ENCODE peak calls at places on chromosomes 4 and X, in six cellular contexts. One of them, this sample, is unnamed.
A peak's percentile ranks its signal among the peaks of the same experiment; 100 is the strongest.

GRCh38 chr4:155419266-155419665 is 42.5 kb upstream of the MAP9 start:
- DNase-seq in amygdala: no peak
- DNase-seq in neural crest cell: no peak
- DNase-seq in cardiac muscle cell: peak; percentile 60
- DNase-seq in activated effector memory CD4-positive, alpha-beta T cell treated with Interleukin-2 at 50 U/mL for 16 hours: no peak
- DNase-seq in GM13976: no peak
- DNase-seq in this sample: no peak

GRCh38 chr4:31417051-31417450 is 696.9 kb downstream of the PCDH7 start:
- DNase-seq in amygdala: no peak
- DNase-seq in neural crest cell: no peak
- DNase-seq in cardiac muscle cell: no peak
- DNase-seq in activated effector memory CD4-positive, alpha-beta T cell treated with Interleukin-2 at 50 U/mL for 16 hours: no peak
- DNase-seq in GM13976: no peak
- DNase-seq in this sample: no peak

GRCh38 chr4:89586864-89587263 is 250.1 kb downstream of the SNCA start:
- DNase-seq in amygdala: no peak
- DNase-seq in neural crest cell: no peak
- DNase-seq in cardiac muscle cell: peak; percentile 45
- DNase-seq in activated effector memory CD4-positive, alpha-beta T cell treated with Interleukin-2 at 50 U/mL for 16 hours: no peak
- DNase-seq in GM13976: no peak
- DNase-seq in this sample: no peak

GRCh38 chr4:143424276-143424675 is 87.6 kb downstream of the GAB1 start:
- DNase-seq in amygdala: no peak
- DNase-seq in neural crest cell: no peak
- DNase-seq in cardiac muscle cell: no peak
- DNase-seq in activated effector memory CD4-positive, alpha-beta T cell treated with Interleukin-2 at 50 U/mL for 16 hours: no peak
- DNase-seq in GM13976: no peak
- DNase-seq in this sample: no peak

GRCh38 chrX:106874075-106874474 is 29.1 kb downstream of the RIPPLY1 start:
- DNase-seq in amygdala: no peak
- DNase-seq in neural crest cell: no peak
- DNase-seq in cardiac muscle cell: peak; percentile 32
- DNase-seq in activated effector memory CD4-positive, alpha-beta T cell treated with Interleukin-2 at 50 U/mL for 16 hours: no peak
- DNase-seq in GM13976: peak; percentile 9
- DNase-seq in this sample: no peak

GRCh38 chr4:72031868-72032619 is at the start of gene NPFFR2:
- DNase-seq in amygdala: no peak
- DNase-seq in neural crest cell: peak; percentile 45
- DNase-seq in cardiac muscle cell: peak; percentile 25
- DNase-seq in activated effector memory CD4-positive, alpha-beta T cell treated with Interleukin-2 at 50 U/mL for 16 hours: no peak
- DNase-seq in GM13976: peak; percentile 13
- DNase-seq in this sample: peak; percentile 81

GRCh38 chr4:180923476-180923875 is 1319.7 kb upstream of the TENM3 start:
- DNase-seq in amygdala: no peak
- DNase-seq in neural crest cell: no peak
- DNase-seq in cardiac muscle cell: no peak
- DNase-seq in activated effector memory CD4-positive, alpha-beta T cell treated with Interleukin-2 at 50 U/mL for 16 hours: no peak
- DNase-seq in GM13976: no peak
- DNase-seq in this sample: no peak

GRCh38 chr4:26780524-26780923 is 80.1 kb upstream of the STIM2 start:
- DNase-seq in amygdala: no peak
- DNase-seq in neural crest cell: no peak
- DNase-seq in cardiac muscle cell: peak; percentile 35
- DNase-seq in activated effector memory CD4-positive, alpha-beta T cell treated with Interleukin-2 at 50 U/mL for 16 hours: no peak
- DNase-seq in GM13976: no peak
- DNase-seq in this sample: no peak

GRCh38 chrX:124401696-124402095 is 55.3 kb downstream of the SH2D1A start:
- DNase-seq in amygdala: no peak
- DNase-seq in neural crest cell: no peak
- DNase-seq in cardiac muscle cell: no peak
- DNase-seq in activated effector memory CD4-positive, alpha-beta T cell treated with Interleukin-2 at 50 U/mL for 16 hours: no peak
- DNase-seq in GM13976: no peak
- DNase-seq in this sample: no peak

GRCh38 chr4:158816953-158817352 is 48.1 kb downstream of the FNIP2 start:
- DNase-seq in amygdala: no peak
- DNase-seq in neural crest cell: no peak
- DNase-seq in cardiac muscle cell: no peak
- DNase-seq in activated effector memory CD4-positive, alpha-beta T cell treated with Interleukin-2 at 50 U/mL for 16 hours: no peak
- DNase-seq in GM13976: no peak
- DNase-seq in this sample: no peak

GRCh38 chrX:69203367-69204037 is 38.2 kb upstream of the PJA1 start:
- DNase-seq in amygdala: no peak
- DNase-seq in neural crest cell: no peak
- DNase-seq in cardiac muscle cell: no peak
- DNase-seq in activated effector memory CD4-positive, alpha-beta T cell treated with Interleukin-2 at 50 U/mL for 16 hours: no peak
- DNase-seq in GM13976: no peak
- DNase-seq in this sample: no peak

GRCh38 chr4:101856149-101856548 is 65.6 kb downstream of the BANK1 start:
- DNase-seq in amygdala: no peak
- DNase-seq in neural crest cell: no peak
- DNase-seq in cardiac muscle cell: no peak
- DNase-seq in activated effector memory CD4-positive, alpha-beta T cell treated with Interleukin-2 at 50 U/mL for 16 hours: no peak
- DNase-seq in GM13976: no peak
- DNase-seq in this sample: no peak

GRCh38 chrX:154396948-154397887 is 959 bp upstream of the RPL10 start:
- DNase-seq in amygdala: peak; percentile 50
- DNase-seq in neural crest cell: peak; percentile 48
- DNase-seq in cardiac muscle cell: peak; percentile 70
- DNase-seq in activated effector memory CD4-positive, alpha-beta T cell treated with Interleukin-2 at 50 U/mL for 16 hours: no peak
- DNase-seq in GM13976: peak; percentile 68
- DNase-seq in this sample: peak; percentile 89

GRCh38 chr4:56307423-56307822 is 79.9 kb downstream of the AASDH start:
- DNase-seq in amygdala: no peak
- DNase-seq in neural crest cell: no peak
- DNase-seq in cardiac muscle cell: no peak
- DNase-seq in activated effector memory CD4-positive, alpha-beta T cell treated with Interleukin-2 at 50 U/mL for 16 hours: no peak
- DNase-seq in GM13976: no peak
- DNase-seq in this sample: no peak

GRCh38 chr4:18556402-18556801 is 534.8 kb upstream of the LCORL start:
- DNase-seq in amygdala: no peak
- DNase-seq in neural crest cell: no peak
- DNase-seq in cardiac muscle cell: no peak
- DNase-seq in activated effector memory CD4-positive, alpha-beta T cell treated with Interleukin-2 at 50 U/mL for 16 hours: no peak
- DNase-seq in GM13976: no peak
- DNase-seq in this sample: no peak

GRCh38 chr4:38818441-38818976 is 13.9 kb upstream of the TLR1 start:
- DNase-seq in amygdala: no peak
- DNase-seq in neural crest cell: no peak
- DNase-seq in cardiac muscle cell: no peak
- DNase-seq in activated effector memory CD4-positive, alpha-beta T cell treated with Interleukin-2 at 50 U/mL for 16 hours: no peak
- DNase-seq in GM13976: peak; percentile 60
- DNase-seq in this sample: no peak

GRCh38 chr4:55524844-55525571 is 21.7 kb downstream of the CLOCK start:
- DNase-seq in amygdala: no peak
- DNase-seq in neural crest cell: no peak
- DNase-seq in cardiac muscle cell: peak; percentile 36
- DNase-seq in activated effector memory CD4-positive, alpha-beta T cell treated with Interleukin-2 at 50 U/mL for 16 hours: no peak
- DNase-seq in GM13976: no peak
- DNase-seq in this sample: no peak

GRCh38 chrX:10726647-10727046 is 106.3 kb upstream of the MID1 start:
- DNase-seq in amygdala: no peak
- DNase-seq in neural crest cell: no peak
- DNase-seq in cardiac muscle cell: peak; percentile 75
- DNase-seq in activated effector memory CD4-positive, alpha-beta T cell treated with Interleukin-2 at 50 U/mL for 16 hours: no peak
- DNase-seq in GM13976: no peak
- DNase-seq in this sample: no peak

GRCh38 chr4:120431180-120431579 is 364.5 kb upstream of the MAD2L1 start:
- DNase-seq in amygdala: no peak
- DNase-seq in neural crest cell: no peak
- DNase-seq in cardiac muscle cell: no peak
- DNase-seq in activated effector memory CD4-positive, alpha-beta T cell treated with Interleukin-2 at 50 U/mL for 16 hours: no peak
- DNase-seq in GM13976: no peak
- DNase-seq in this sample: no peak

GRCh38 chr4:148883891-148884290 is 441.7 kb upstream of the NR3C2 start:
- DNase-seq in amygdala: no peak
- DNase-seq in neural crest cell: no peak
- DNase-seq in cardiac muscle cell: no peak
- DNase-seq in activated effector memory CD4-positive, alpha-beta T cell treated with Interleukin-2 at 50 U/mL for 16 hours: no peak
- DNase-seq in GM13976: no peak
- DNase-seq in this sample: no peak

GRCh38 chr4:38011484-38012162 is 51.4 kb downstream of the PTTG2 start:
- DNase-seq in amygdala: no peak
- DNase-seq in neural crest cell: no peak
- DNase-seq in cardiac muscle cell: no peak
- DNase-seq in activated effector memory CD4-positive, alpha-beta T cell treated with Interleukin-2 at 50 U/mL for 16 hours: no peak
- DNase-seq in GM13976: no peak
- DNase-seq in this sample: no peak

GRCh38 chr4:113809313-113809712 is 47.8 kb upstream of the CAMK2D start:
- DNase-seq in amygdala: no peak
- DNase-seq in neural crest cell: no peak
- DNase-seq in cardiac muscle cell: peak; percentile 59
- DNase-seq in activated effector memory CD4-positive, alpha-beta T cell treated with Interleukin-2 at 50 U/mL for 16 hours: no peak
- DNase-seq in GM13976: no peak
- DNase-seq in this sample: no peak